ENCODE peak calls at places on chromosomes 1 and 21, in ten cellular contexts. Q is bronchial epithelial cell; P is lower leg skin; D is naive thymus-derived CD4-positive, alpha-beta T cell; C is AG09309; B is A549; H is body of pancreas; S is cardiac muscle cell; J is left ventricle myocardium inferior; R is suprapubic skin. E is an unnamed sample.

GRCh38 chr1:236103646-236104218 is 38.6 kb upstream of the GPR137B start:
- DNase-seq in Q (peak; percentile 38), P (peak; percentile 45), D (peak; percentile 53), C (no peak), B (peak; percentile 58), H (peak; percentile 56), S (peak; percentile 73), J (no peak), R (no peak), E (no peak)

GRCh38 chr21:45970674-45971486 is 10.7 kb upstream of the COL6A1 start:
- DNase-seq in Q (no peak), P (no peak), D (no peak), C (no peak), B (peak; percentile 17), H (peak; percentile 59), S (peak; percentile 68), J (peak; percentile 76), R (peak; percentile 85), E (no peak)

GRCh38 chr1:78668427-78668826 is 18.8 kb downstream of the IFI44 start:
- DNase-seq in Q (no peak), P (no peak), D (no peak), C (no peak), B (no peak), H (no peak), S (no peak), J (no peak), R (no peak), E (no peak)

GRCh38 chr1:230744382-230744781 is 2.8 kb upstream of the CAPN9 start:
- DNase-seq in Q (peak; percentile 68), P (no peak), D (no peak), C (peak; percentile 46), B (no peak), H (no peak), S (peak; percentile 44), J (no peak), R (no peak), E (peak; percentile 17)

GRCh38 chr21:37516998-37517397 is 150.4 kb downstream of the DYRK1A start:
- DNase-seq in Q (no peak), P (no peak), D (no peak), C (no peak), B (no peak), H (no peak), S (no peak), J (no peak), R (no peak), E (no peak)

GRCh38 chr1:67840449-67840848 is 7.2 kb upstream of the GNG12 start:
- DNase-seq in Q (peak; percentile 80), P (no peak), D (no peak), C (peak; percentile 75), B (peak; percentile 42), H (peak; percentile 29), S (peak; percentile 94), J (no peak), R (no peak), E (peak; percentile 69)

GRCh38 chr1:5286244-5286643 is 631.8 kb downstream of the AJAP1 start:
- DNase-seq in Q (no peak), P (no peak), D (peak; percentile 28), C (no peak), B (no peak), H (no peak), S (no peak), J (no peak), R (no peak), E (no peak)

GRCh38 chr1:151158311-151158710 is 1.9 kb downstream of the TNFAIP8L2 start:
- DNase-seq in Q (no peak), P (no peak), D (peak; percentile 19), C (no peak), B (no peak), H (no peak), S (no peak), J (no peak), R (no peak), E (no peak)

GRCh38 chr1:10324627-10325026 is 74.2 kb upstream of the PGD start:
- DNase-seq in Q (no peak), P (no peak), D (no peak), C (no peak), B (no peak), H (no peak), S (no peak), J (no peak), R (no peak), E (no peak)

GRCh38 chr1:1187938-1188337 is 14.3 kb downstream of the TTLL10 start:
- DNase-seq in Q (no peak), P (no peak), D (no peak), C (peak; percentile 18), B (no peak), H (no peak), S (no peak), J (no peak), R (no peak), E (no peak)

GRCh38 chr1:93817819-93818569 is 61.0 kb downstream of the DNTTIP2 start:
- DNase-seq in Q (peak; percentile 65), P (no peak), D (no peak), C (no peak), B (no peak), H (no peak), S (no peak), J (no peak), R (no peak), E (no peak)

GRCh38 chr1:224497714-224498573 is 63.3 kb upstream of the WDR26 start:
- DNase-seq in Q (peak; percentile 91), P (no peak), D (no peak), C (no peak), B (peak; percentile 14), H (peak; percentile 38), S (peak; percentile 76), J (no peak), R (no peak), E (peak; percentile 51)

GRCh38 chr1:170790651-170791071 is 126.7 kb downstream of the PRRX1 start:
- DNase-seq in Q (no peak), P (no peak), D (no peak), C (peak; percentile 57), B (no peak), H (no peak), S (no peak), J (no peak), R (no peak), E (peak; percentile 79)

GRCh38 chr1:19391596-19391981 is 79.5 kb downstream of the SLC66A1 start:
- DNase-seq in Q (no peak), P (no peak), D (no peak), C (no peak), B (no peak), H (no peak), S (no peak), J (no peak), R (no peak), E (no peak)

GRCh38 chr1:8324176-8324810 is 6.4 kb downstream of the SLC45A1 start:
- DNase-seq in Q (no peak), P (no peak), D (no peak), C (no peak), B (no peak), H (no peak), S (no peak), J (no peak), R (no peak), E (no peak)

GRCh38 chr1:229986737-229987364 is 80.2 kb upstream of the GALNT2 start:
- DNase-seq in Q (no peak), P (no peak), D (no peak), C (no peak), B (no peak), H (no peak), S (no peak), J (no peak), R (no peak), E (no peak)

GRCh38 chr1:216740334-216740733 is 17.1 kb upstream of the ESRRG start:
- DNase-seq in Q (no peak), P (no peak), D (no peak), C (no peak), B (no peak), H (no peak), S (no peak), J (no peak), R (no peak), E (no peak)

DNA sequence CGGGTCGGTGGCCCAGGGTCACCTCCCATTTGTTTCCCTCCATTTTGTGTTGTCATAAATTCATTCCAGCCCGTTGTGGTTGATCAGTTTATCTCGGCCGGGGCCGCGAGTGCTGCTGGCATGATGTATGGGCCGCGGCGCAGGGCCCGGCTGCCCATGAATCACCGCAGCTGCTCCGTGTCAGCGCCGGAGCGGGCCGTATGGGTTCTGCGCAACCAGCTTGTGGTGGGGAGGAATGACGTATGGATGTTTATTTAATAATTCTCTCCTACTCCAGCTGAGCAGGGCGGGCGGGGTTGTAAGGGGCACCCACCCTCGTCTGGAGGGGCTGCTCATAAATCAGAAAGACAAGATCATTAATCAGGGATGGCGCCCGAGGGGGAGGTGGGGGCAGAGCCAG is 28.0 kb downstream of the TMEM53 start:
- DNase-seq in Q (no peak), P (no peak), D (no peak), C (no peak), B (no peak), H (no peak), S (peak; percentile 47), J (no peak), R (no peak), E (no peak)
- H3K4me3 ChIP-seq in Q (no peak overlapping the region), P (no peak overlapping the region), D (no peak overlapping the region), C (no peak overlapping the region), B (no peak overlapping the region), H (no peak overlapping the region), S (no peak overlapping the region), J (no peak overlapping the region), R (no peak overlapping the region), E (no peak overlapping the region)

GRCh38 chr1:159009704-159010361 is at the start of gene IFI16:
- DNase-seq in Q (peak; percentile 98), P (peak; percentile 85), D (peak; percentile 79), C (peak; percentile 91), B (peak; percentile 19), H (peak; percentile 35), S (peak; percentile 98), J (no peak), R (no peak), E (peak; percentile 83)
- H3K4me3 ChIP-seq in Q (peak within 1 kb of the TSS; percentile 64), P (peak within 1 kb of the TSS; percentile 23), D (peak within 1 kb of the TSS; percentile 86), C (peak within 1 kb of the TSS; percentile 68), B (peak within 1 kb of the TSS; percentile 15), H (peak within 1 kb of the TSS; percentile 0), S (no peak within 1 kb of the TSS), J (peak within 1 kb of the TSS; percentile 68), R (peak within 1 kb of the TSS; percentile 67), E (peak within 1 kb of the TSS; percentile 60)

GRCh38 chr1:70207492-70207891 is 2.1 kb upstream of the LRRC40 start:
- DNase-seq in Q (no peak), P (no peak), D (no peak), C (no peak), B (no peak), H (no peak), S (no peak), J (no peak), R (no peak), E (no peak)
- H3K4me3 ChIP-seq in Q (no peak overlapping the region), P (no peak overlapping the region), D (no peak overlapping the region), C (no peak overlapping the region), B (no peak overlapping the region), H (no peak overlapping the region), S (no peak overlapping the region), J (peak overlapping the region; percentile 70), R (no peak overlapping the region), E (peak overlapping the region; percentile 97)

DNA sequence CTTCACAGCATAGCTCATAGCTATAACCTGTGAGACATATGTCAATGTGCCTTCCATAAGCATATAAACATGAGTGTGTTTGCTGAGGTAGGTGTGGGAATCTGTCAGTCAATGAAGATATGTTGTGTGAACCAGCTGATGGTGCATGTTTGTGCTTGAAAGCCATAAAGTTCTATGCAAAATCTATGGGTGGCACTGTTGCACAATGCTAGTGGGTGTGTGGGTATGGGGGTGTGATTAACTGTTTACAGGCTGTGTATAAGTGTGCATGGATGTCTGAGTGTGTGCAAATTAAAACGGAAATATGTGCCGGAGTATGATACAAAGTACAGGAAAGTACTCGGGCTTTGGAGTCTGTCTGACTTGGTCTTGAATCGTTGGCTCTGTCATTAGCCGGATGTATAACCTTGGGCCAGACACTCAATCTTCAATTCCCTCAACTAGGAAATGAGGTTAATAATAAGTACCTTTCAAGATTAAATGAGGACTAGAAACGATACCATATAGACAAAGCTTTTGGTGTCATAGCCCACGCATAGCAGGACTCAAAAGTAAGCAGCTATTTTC is 926 bp upstream of the ATP2B4 start:
- DNase-seq in Q (peak; percentile 97), P (peak; percentile 78), D (peak; percentile 87), C (no peak), B (peak; percentile 58), H (peak; percentile 55), S (peak; percentile 65), J (no peak), R (no peak), E (no peak)
- H3K4me3 ChIP-seq in Q (no peak overlapping the region), P (no peak overlapping the region), D (peak overlapping the region; percentile 71), C (no peak overlapping the region), B (no peak overlapping the region), H (no peak overlapping the region), S (no peak overlapping the region), J (peak overlapping the region; percentile 81), R (peak overlapping the region; percentile 75), E (no peak overlapping the region)